ENCODE peak calls at places on chromosomes 6 and 20, in four cellular contexts. E is AG08395, W is H54, H is HCEC 1CT. G is an unnamed sample.

GRCh38 chr6:5116243-5116991 is 31.3 kb downstream of the PPP1R3G start:
- DNase-seq in E (no peak), W (no peak), H (no peak), G (peak; percentile 62)

GRCh38 chr20:6277661-6278060 is 154.8 kb upstream of the FERMT1 start:
- DNase-seq in E (no peak), W (no peak), H (no peak), G (no peak)

GRCh38 chr20:64041040-64041780 is 5.2 kb downstream of the C20orf204 start:
- DNase-seq in E (no peak), W (no peak), H (no peak), G (no peak)

GRCh38 chr6:27668442-27669275 is 195.8 kb upstream of the ZNF184 start:
- DNase-seq in E (peak; percentile 30), W (peak; percentile 36), H (peak; percentile 63), G (peak; percentile 79)

GRCh38 chr20:46021361-46022359 is 7.4 kb upstream of the SLC12A5 start:
- DNase-seq in E (no peak), W (peak; percentile 82), H (no peak), G (peak; percentile 33)

GRCh38 chr20:43838703-43839060 is 76.0 kb upstream of the TOX2 start:
- DNase-seq in E (no peak), W (no peak), H (no peak), G (no peak)

GRCh38 chr20:44287272-44288097 is 23.5 kb downstream of the FITM2 start:
- DNase-seq in E (no peak), W (no peak), H (no peak), G (no peak)

GRCh38 chr6:160500639-160501038 is 152.5 kb downstream of the SLC22A3 start:
- DNase-seq in E (no peak), W (no peak), H (no peak), G (no peak)

GRCh38 chr20:11454966-11455799 is 462.5 kb upstream of the BTBD3 start:
- DNase-seq in E (peak; percentile 60), W (peak; percentile 15), H (peak; percentile 35), G (peak; percentile 66)

G was measured in foreskin fibroblast.